ENCODE peak calls at places on chromosomes 5 and 9, in seven cellular contexts. J is spleen, F is IMR-90, X is A549, Y is fibroblast of lung, V is heart left ventricle, W is HFFc6. T is an unnamed sample.

GRCh38 chr5:139670369-139671095 is 22.4 kb downstream of the CXXC5 start:
- DNase-seq in F (no peak), W (no peak), Y (no peak), X (no peak), V (no peak), J (peak; percentile 91), T (no peak)

GRCh38 chr9:121678501-121679022 is 27.1 kb downstream of the DAB2IP start:
- DNase-seq in W (no peak), J (peak; percentile 62), V (peak; percentile 52), F (no peak), Y (no peak), X (no peak), T (no peak)

GRCh38 chr5:59058237-59058636 is 475.4 kb downstream of the RAB3C start:
- DNase-seq in W (no peak), J (no peak), V (no peak), X (no peak), F (no peak), Y (no peak), T (no peak)

GRCh38 chr9:119963258-119963797 is 594.1 kb upstream of the BRINP1 start:
- DNase-seq in W (peak; percentile 87), Y (peak; percentile 5), F (peak; percentile 78), J (no peak), V (no peak), X (peak; percentile 49), T (no peak)

GRCh38 chr5:39578887-39579497 is 154.2 kb upstream of the DAB2 start:
- DNase-seq in W (no peak), Y (peak; percentile 67), X (peak; percentile 20), F (peak; percentile 49), V (no peak), J (no peak), T (no peak)

GRCh38 chr9:15304620-15305019 is 2.4 kb downstream of the TTC39B start:
- DNase-seq in V (no peak), W (no peak), F (no peak), Y (no peak), J (no peak), X (no peak), T (peak; percentile 58)

GRCh38 chr5:1412163-1412562 is 33.1 kb downstream of the SLC6A3 start:
- DNase-seq in F (no peak), W (no peak), V (peak; percentile 32), Y (no peak), X (no peak), J (peak; percentile 67), T (peak; percentile 9)

GRCh38 chr5:140964356-140964755 is 1.9 kb upstream of the PCDHAC2 start:
- DNase-seq in W (no peak), X (no peak), V (no peak), Y (no peak), J (no peak), F (no peak), T (no peak)

GRCh38 chr9:76342862-76343261 is 51.4 kb downstream of the RFK start:
- DNase-seq in Y (no peak), J (no peak), V (no peak), X (no peak), F (no peak), W (no peak), T (no peak)

GRCh38 chr5:50302815-50303490 is 138.1 kb downstream of the EMB start:
- DNase-seq in X (peak; percentile 74), V (no peak), Y (no peak), W (peak; percentile 15), F (peak; percentile 47), J (no peak), T (no peak)

GRCh38 chr5:20166496-20166895 is 178.5 kb upstream of the CDH18 start:
- DNase-seq in F (no peak), V (no peak), Y (no peak), X (no peak), J (no peak), W (no peak), T (no peak)

DNA sequence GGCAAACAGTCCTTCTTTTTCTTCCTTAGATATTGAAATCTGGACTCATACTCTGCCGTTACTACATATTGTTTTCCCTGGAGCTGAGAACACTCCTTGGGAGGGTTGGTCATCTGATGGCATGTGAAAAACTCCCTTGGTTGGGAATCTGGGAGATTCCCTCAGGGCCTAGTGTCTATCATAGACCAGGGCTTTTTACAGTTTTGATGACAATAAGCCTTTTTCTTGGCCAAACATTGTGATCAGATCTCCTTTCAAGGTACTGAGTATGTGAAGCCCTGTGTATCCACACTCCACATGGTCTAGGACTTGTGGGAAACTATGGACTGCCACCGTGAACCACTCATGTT is 32.9 kb downstream of the TMEM252 start:
- DNase-seq in W (no peak), X (no peak), V (no peak), F (no peak), Y (no peak), J (no peak), T (no peak)
- TF ChIP-seq CTCF in W (peak; percentile 41), X (peak; percentile 0), V (peak; percentile 23), F (no peak), Y (no peak), J (no peak), T (peak; percentile 39)

GRCh38 chr9:133945314-133945975 is 46.7 kb downstream of the VAV2 start:
- DNase-seq in V (peak; percentile 43), F (no peak), J (peak; percentile 89), W (no peak), Y (no peak), X (no peak), T (peak; percentile 51)

GRCh38 chr9:133943036-133943780 is 48.9 kb downstream of the VAV2 start:
- DNase-seq in F (no peak), V (peak; percentile 21), X (no peak), J (peak; percentile 64), Y (no peak), W (no peak), T (no peak)

GRCh38 chr9:133944746-133945135 is 47.4 kb downstream of the VAV2 start:
- DNase-seq in W (no peak), Y (peak; percentile 67), V (peak; percentile 65), X (no peak), F (peak; percentile 62), J (peak; percentile 74), T (peak; percentile 43)

GRCh38 chr9:133942206-133942975 is 49.7 kb downstream of the VAV2 start:
- DNase-seq in W (no peak), J (peak; percentile 67), X (no peak), Y (no peak), V (peak; percentile 28), F (no peak), T (no peak)

GRCh38 chr9:133943781-133944745 is 48.1 kb downstream of the VAV2 start:
- DNase-seq in J (peak; percentile 62), F (peak; percentile 26), V (peak; percentile 38), W (no peak), Y (no peak), X (no peak), T (no peak)
- TF ChIP-seq CTCF in J (no peak), F (no peak), V (no peak), W (no peak), Y (no peak), X (no peak), T (no peak)

GRCh38 chr5:109844148-109844547 is 154.4 kb downstream of the MAN2A1 start:
- DNase-seq in F (peak; percentile 28), W (no peak), Y (peak; percentile 42), X (peak; percentile 16), V (no peak), J (no peak), T (no peak)
- TF ChIP-seq CTCF in F (peak; percentile 46), W (peak; percentile 66), Y (peak; percentile 38), X (peak; percentile 33), V (peak; percentile 21), J (no peak), T (no peak)

DNA sequence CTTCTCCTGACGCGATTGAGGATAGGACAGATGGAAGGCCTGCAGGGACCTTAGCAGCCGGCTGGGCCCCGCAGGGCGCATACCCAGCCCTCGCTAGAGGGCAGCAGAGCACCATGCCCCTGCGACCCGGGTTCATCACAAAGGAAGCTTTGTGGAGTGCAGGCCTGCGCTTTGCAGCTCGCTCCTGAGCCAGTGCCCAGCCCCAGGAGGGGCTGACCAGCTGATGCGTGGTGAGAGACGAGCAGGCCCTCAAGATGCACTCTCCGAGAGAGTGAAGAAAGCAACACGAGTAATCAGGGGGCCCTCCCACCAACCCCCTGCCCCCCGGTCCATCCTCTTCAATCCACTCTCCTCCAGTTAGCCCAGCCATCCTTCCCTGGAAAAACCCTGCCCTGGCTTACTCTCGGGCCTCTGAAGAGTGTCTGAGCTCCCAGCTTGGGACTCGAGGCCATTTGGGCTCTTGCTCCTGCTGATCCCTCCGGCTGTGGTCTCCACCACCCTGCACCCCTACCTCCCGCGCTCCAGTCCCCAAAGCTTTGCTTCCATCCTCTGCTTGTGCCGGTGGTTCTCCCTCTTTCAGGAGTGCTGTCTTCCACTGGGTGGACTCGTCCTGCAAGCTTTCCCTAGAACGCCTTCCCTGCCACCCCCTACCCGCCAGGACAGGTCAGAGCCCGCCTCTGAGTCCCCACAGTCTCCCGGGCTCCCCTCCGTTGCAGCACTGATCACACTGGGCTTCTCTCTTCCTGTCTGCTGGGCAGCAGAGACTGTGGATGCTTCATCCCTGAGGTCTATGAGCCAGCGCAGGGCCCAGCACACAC is 9.1 kb upstream of the KIF12 start:
- DNase-seq in Y (peak; percentile 76), F (peak; percentile 77), J (peak; percentile 82), W (peak; percentile 64), X (peak; percentile 83), V (peak; percentile 89), T (no peak)
- TF ChIP-seq CTCF in Y (peak; percentile 97), F (peak; percentile 99), J (peak; percentile 77), W (peak; percentile 95), X (peak; percentile 92), V (peak; percentile 97), T (peak; percentile 79)

GRCh38 chr9:126664893-126665695 is 51.4 kb downstream of the LMX1B start:
- DNase-seq in Y (no peak), X (no peak), W (no peak), J (no peak), V (no peak), F (no peak), T (no peak)
- TF ChIP-seq CTCF in Y (no peak), X (no peak), W (no peak), J (no peak), V (no peak), F (no peak), T (no peak)